ENCODE peak calls at places on chromosomes 2 and 18, in ten cellular contexts. T is ascending aorta; B is spleen; E is IMR-90; H is psoas muscle; O is colonic mucosa; X is CD4-positive, alpha-beta T cell; Z is H1; F is heart right ventricle; R is dorsolateral prefrontal cortex. G is an unnamed sample.

GRCh38 chr2:238427435-238428162 is 872 bp downstream of the ASB1 start:
- DNase-seq in X (no peak), R (no peak), T (no peak), E (peak), F (no peak), H (peak), B (peak), O (no peak), Z (no peak), G (peak)

GRCh38 chr2:25168256-25169072 is at the start of gene POMC:
- DNase-seq in F (no peak), R (no peak), O (no peak), X (no peak), E (peak), Z (no peak), B (peak), H (no peak), T (no peak), G (no peak)

GRCh38 chr2:157932480-157933205 is 56.5 kb upstream of the ACVR1 start:
- DNase-seq in R (no peak), E (no peak), H (no peak), X (no peak), B (no peak), O (no peak), Z (peak), F (no peak), T (no peak), G (no peak)

GRCh38 chr2:74212702-74213410 is 14.4 kb downstream of the MTHFD2 start:
- DNase-seq in B (no peak), E (no peak), H (no peak), T (no peak), F (no peak), X (no peak), O (no peak), Z (no peak), R (no peak), G (no peak)

GRCh38 chr2:112691761-112692370 is 29.0 kb upstream of the NT5DC4 start:
- DNase-seq in X (no peak), Z (no peak), H (no peak), B (no peak), T (no peak), O (no peak), E (peak), F (no peak), R (no peak), G (no peak)

GRCh38 chr18:23462876-23463275 is 9.8 kb downstream of the RIOK3 start:
- DNase-seq in O (no peak), X (no peak), F (no peak), E (peak), Z (no peak), H (no peak), R (no peak), B (no peak), T (no peak), G (no peak)

GRCh38 chr2:159933727-159934049 is 128.7 kb downstream of the PLA2R1 start:
- DNase-seq in B (no peak), E (no peak), R (no peak), H (no peak), T (no peak), O (no peak), Z (no peak), X (no peak), F (peak), G (no peak)

GRCh38 chr2:200270732-200271131 is 35.8 kb upstream of the SPATS2L start:
- DNase-seq in X (no peak), H (no peak), E (no peak), R (no peak), B (no peak), O (no peak), T (no peak), Z (no peak), F (no peak), G (no peak)

GRCh38 chr18:60446821-60447220 is 74.2 kb upstream of the MC4R start:
- DNase-seq in H (no peak), B (peak), E (no peak), R (no peak), Z (no peak), F (no peak), T (no peak), X (no peak), O (no peak), G (no peak)

GRCh38 chr2:113240915-113241911 is 37.5 kb downstream of the PAX8 start:
- DNase-seq in B (no peak), F (no peak), Z (peak), R (peak), E (peak), X (no peak), T (peak), O (no peak), H (peak), G (peak)

GRCh38 chr2:239690651-239691631 is 290.1 kb upstream of the HDAC4 start:
- DNase-seq in H (no peak), R (no peak), Z (no peak), X (no peak), T (no peak), O (peak), E (no peak), B (no peak), F (no peak), G (peak)

GRCh38 chr2:219230201-219230540 is 565 bp downstream of the ANKZF1 start:
- DNase-seq in O (peak), B (peak), T (no peak), X (no peak), F (no peak), R (peak), H (peak), Z (no peak), E (peak), G (peak)

GRCh38 chr2:4882421-4882820 is 809.8 kb upstream of the SOX11 start:
- DNase-seq in B (no peak), E (no peak), Z (no peak), X (no peak), R (no peak), O (no peak), F (no peak), T (no peak), H (no peak), G (no peak)

GRCh38 chr18:76126327-76126726 is 368.7 kb downstream of the ZNF516 start:
- DNase-seq in H (no peak), T (no peak), O (no peak), B (no peak), X (no peak), F (peak), Z (peak), E (no peak), R (no peak), G (no peak)

GRCh38 chr2:55093381-55093780 is 43.1 kb upstream of the RTN4 start:
- DNase-seq in R (no peak), O (no peak), H (no peak), E (peak), F (no peak), B (no peak), Z (no peak), T (no peak), X (no peak), G (no peak)

GRCh38 chr18:13501896-13502295 is 224.5 kb downstream of the FAM210A start:
- DNase-seq in E (no peak), O (no peak), X (no peak), F (no peak), R (no peak), H (no peak), Z (no peak), T (no peak), B (no peak), G (no peak)

GRCh38 chr2:27400348-27401135 is 8.8 kb downstream of the PPM1G start:
- DNase-seq in H (no peak), R (no peak), X (no peak), F (no peak), O (no peak), B (no peak), Z (no peak), E (no peak), T (no peak), G (no peak)

GRCh38 chr2:54549912-54550518 is 93.9 kb downstream of the SPTBN1 start:
- DNase-seq in E (no peak), H (no peak), R (peak), Z (no peak), T (no peak), O (peak), B (no peak), F (no peak), X (no peak), G (no peak)

GRCh38 chr18:42614619-42615293 is 500.7 kb downstream of the RIT2 start:
- DNase-seq in E (no peak), B (no peak), R (no peak), H (no peak), O (no peak), Z (no peak), F (peak), X (no peak), T (no peak), G (peak)

GRCh38 chr2:100193334-100193733 is 50.9 kb upstream of the AFF3 start:
- DNase-seq in X (no peak), E (no peak), T (no peak), F (no peak), O (no peak), H (no peak), B (no peak), R (no peak), Z (no peak), G (no peak)

GRCh38 chr2:100196786-100197494 is 54.5 kb upstream of the AFF3 start:
- DNase-seq in O (no peak), T (no peak), E (peak), Z (no peak), X (no peak), B (no peak), R (no peak), H (no peak), F (no peak), G (no peak)

GRCh38 chr2:100192825-100193224 is 50.4 kb upstream of the AFF3 start:
- DNase-seq in E (no peak), H (no peak), R (peak), F (peak), O (no peak), X (no peak), Z (no peak), T (no peak), B (no peak), G (no peak)

GRCh38 chr2:100195942-100196341 is 53.6 kb upstream of the AFF3 start:
- DNase-seq in O (no peak), H (no peak), E (no peak), B (no peak), Z (no peak), R (no peak), X (no peak), F (no peak), T (no peak), G (no peak)

GRCh38 chr2:100194951-100195350 is 52.6 kb upstream of the AFF3 start:
- DNase-seq in T (no peak), H (no peak), B (no peak), F (no peak), X (no peak), Z (no peak), R (no peak), O (no peak), E (no peak), G (no peak)
- H3K27ac ChIP-seq in T (peak), H (no peak), B (no peak), F (no peak), X (no peak), Z (no peak), R (no peak), O (no peak), E (no peak), G (no peak)

GRCh38 chr2:20650412-20650879 is 452 bp downstream of the HS1BP3 start:
- DNase-seq in F (no peak), Z (no peak), B (no peak), X (no peak), O (peak), R (peak), E (peak), T (no peak), H (no peak), G (no peak)
- TF ChIP-seq CTCF in F (no peak), Z (no peak), B (no peak), X (no peak), O (no peak), R (no peak), E (no peak), T (no peak), H (no peak), G (no peak)

DNA sequence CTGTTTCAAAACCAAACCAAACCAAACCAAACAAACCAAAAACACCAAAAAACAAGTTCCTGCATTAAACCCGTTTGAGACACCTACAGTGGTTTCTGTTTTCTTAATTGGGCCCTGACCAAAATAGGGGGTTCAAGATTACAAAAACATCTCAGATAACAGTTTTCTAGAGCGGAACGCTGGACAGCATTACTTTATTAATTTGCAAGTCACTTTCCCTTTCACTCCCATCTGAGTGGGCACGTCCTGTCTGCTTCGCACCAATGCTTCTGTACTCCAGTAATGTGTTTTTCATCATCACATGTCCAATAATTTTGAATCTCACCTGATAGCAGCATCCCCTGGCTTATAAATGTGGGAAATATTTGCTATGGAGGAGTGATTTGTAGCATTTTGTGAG is 11.7 kb upstream of the MYO1B start:
- DNase-seq in F (no peak), Z (no peak), R (no peak), O (no peak), B (no peak), X (no peak), E (no peak), T (no peak), H (no peak), G (no peak)
- H3K27ac ChIP-seq in F (no peak), Z (no peak), R (no peak), O (no peak), B (no peak), X (no peak), E (no peak), T (no peak), H (no peak), G (no peak)

GRCh38 chr2:65686928-65687521 is 254.6 kb upstream of the SPRED2 start:
- DNase-seq in X (no peak), O (no peak), T (no peak), R (no peak), H (no peak), F (no peak), Z (no peak), E (no peak), B (no peak), G (no peak)
- TF ChIP-seq CTCF in X (no peak), O (no peak), T (no peak), R (no peak), H (peak), F (no peak), Z (peak), E (no peak), B (no peak), G (no peak)

GRCh38 chr18:35810505-35810904 is 162.0 kb upstream of the RMP24 start:
- DNase-seq in X (no peak), E (no peak), F (no peak), T (no peak), B (no peak), R (no peak), H (no peak), O (no peak), Z (no peak), G (no peak)
- H3K27ac ChIP-seq in X (no peak), E (no peak), F (no peak), T (no peak), B (no peak), R (no peak), H (no peak), O (no peak), Z (no peak), G (no peak)

GRCh38 chr18:28995319-28995718 is 818.4 kb upstream of the CDH2 start:
- DNase-seq in O (no peak), B (no peak), R (no peak), E (peak), X (no peak), Z (no peak), F (no peak), H (no peak), T (no peak), G (no peak)
- TF ChIP-seq CTCF in O (no peak), B (no peak), R (no peak), E (peak), X (no peak), Z (peak), F (no peak), H (no peak), T (no peak), G (no peak)

GRCh38 chr2:70769450-70769849 is 1.4 kb upstream of the ADD2 start:
- DNase-seq in R (no peak), E (no peak), O (no peak), F (no peak), Z (no peak), B (no peak), H (no peak), T (no peak), X (no peak), G (no peak)
- H3K27ac ChIP-seq in R (no peak), E (no peak), O (no peak), F (no peak), Z (no peak), B (no peak), H (no peak), T (no peak), X (no peak), G (no peak)